ENCODE peak calls at places on chromosomes 2 and 18, in ten cellular contexts. V, U, G, X, H, T, K, R, Z and M are unnamed samples.

GRCh38 chr2:170651603-170652002 is 63.5 kb upstream of the SP5 start:
- DNase-seq in R (no peak), H (no peak), K (no peak), Z (no peak), U (no peak), X (no peak), V (no peak), G (no peak), T (no peak), M (no peak)

GRCh38 chr2:134253804-134254203 is at the start of gene MGAT5:
- DNase-seq in R (no peak), H (no peak), T (peak), V (no peak), G (no peak), K (no peak), Z (no peak), U (no peak), X (no peak), M (no peak)

GRCh38 chr18:30177056-30177455 is 865.5 kb downstream of the DSC3 start:
- DNase-seq in G (no peak), T (no peak), K (no peak), Z (no peak), X (no peak), H (no peak), R (no peak), U (no peak), V (peak), M (no peak)

GRCh38 chr2:209145941-209146681 is 277.7 kb upstream of the MAP2 start:
- DNase-seq in K (no peak), H (no peak), R (no peak), Z (no peak), T (no peak), V (no peak), X (peak), G (no peak), U (no peak), M (no peak)

GRCh38 chr2:221572821-221573429 is 821 bp upstream of the EPHA4 start:
- DNase-seq in G (peak), Z (no peak), R (peak), U (peak), X (peak), V (peak), H (peak), T (peak), K (peak), M (no peak)

GRCh38 chr2:164711246-164712138 is 90.2 kb upstream of the GRB14 start:
- DNase-seq in Z (no peak), H (no peak), T (no peak), G (no peak), K (no peak), X (no peak), R (no peak), U (no peak), V (peak), M (no peak)

GRCh38 chr2:199747427-199747826 is 103.6 kb downstream of the FTCDNL1 start:
- DNase-seq in U (no peak), G (no peak), R (no peak), V (no peak), H (no peak), X (no peak), T (peak), Z (peak), K (peak), M (no peak)

GRCh38 chr2:216369821-216370220 is 2.5 kb downstream of the MARCHF4 start:
- DNase-seq in R (no peak), U (no peak), G (no peak), K (no peak), H (no peak), T (no peak), V (no peak), Z (no peak), X (no peak), M (no peak)

GRCh38 chr18:45753251-45753650 is 29.3 kb downstream of the SLC14A1 start:
- DNase-seq in R (no peak), V (no peak), H (no peak), G (no peak), K (no peak), T (no peak), U (no peak), X (no peak), Z (no peak), M (no peak)

GRCh38 chr2:45153126-45153525 is 143.9 kb upstream of the SIX2 start:
- DNase-seq in V (no peak), K (no peak), X (no peak), H (no peak), Z (no peak), T (no peak), G (no peak), R (no peak), U (no peak), M (no peak)

GRCh38 chr2:26666671-26667070 is 25.5 kb upstream of the CIB4 start:
- DNase-seq in U (no peak), H (no peak), K (no peak), G (no peak), X (no peak), T (no peak), V (peak), Z (no peak), R (no peak), M (no peak)

GRCh38 chr2:133970641-133971040 is 283.2 kb upstream of the MGAT5 start:
- DNase-seq in H (no peak), T (no peak), X (no peak), R (no peak), K (no peak), V (no peak), G (no peak), Z (no peak), U (no peak), M (no peak)

GRCh38 chr2:199806179-199806578 is 44.8 kb downstream of the FTCDNL1 start:
- DNase-seq in H (no peak), R (no peak), V (no peak), G (no peak), X (no peak), T (no peak), U (no peak), K (no peak), Z (no peak), M (no peak)

GRCh38 chr18:38539871-38540270 is 974.3 kb upstream of the CELF4 start:
- DNase-seq in K (no peak), X (no peak), G (no peak), Z (no peak), H (no peak), V (no peak), T (no peak), R (no peak), U (no peak), M (no peak)

GRCh38 chr18:48031641-48032040 is 101.2 kb upstream of the SMAD2 start:
- DNase-seq in Z (no peak), R (no peak), T (no peak), X (no peak), K (no peak), V (no peak), H (no peak), G (peak), U (no peak), M (no peak)

GRCh38 chr2:174964404-174964803 is 40.8 kb downstream of the CHN1 start:
- DNase-seq in V (no peak), H (no peak), R (no peak), T (no peak), K (no peak), U (no peak), Z (no peak), G (no peak), X (no peak), M (no peak)

GRCh38 chr2:11572996-11573395 is 39.2 kb downstream of the GREB1 start:
- DNase-seq in G (no peak), Z (no peak), T (no peak), X (no peak), R (no peak), H (no peak), U (no peak), K (no peak), V (no peak), M (no peak)

GRCh38 chr2:71643674-71644357 is 190.5 kb downstream of the DYSF start:
- DNase-seq in V (no peak), K (no peak), R (no peak), Z (no peak), H (no peak), U (no peak), X (no peak), T (no peak), G (no peak), M (no peak)

GRCh38 chr18:154151-154550 is 4.2 kb upstream of the USP14 start:
- DNase-seq in U (no peak), R (peak), K (no peak), V (no peak), T (no peak), Z (no peak), G (no peak), X (no peak), H (no peak), M (no peak)

GRCh38 chr2:68901199-68901515 is 30.0 kb upstream of the BMP10 start:
- DNase-seq in H (no peak), G (no peak), K (no peak), R (peak), X (no peak), V (peak), Z (no peak), T (no peak), U (no peak), M (no peak)

GRCh38 chr2:111024496-111024895 is 96.2 kb upstream of the BCL2L11 start:
- DNase-seq in H (no peak), G (no peak), V (no peak), T (no peak), X (no peak), U (no peak), Z (no peak), R (no peak), K (no peak), M (no peak)

GRCh38 chr18:24600076-24600654 is 139.7 kb downstream of the HRH4 start:
- DNase-seq in K (no peak), R (peak), Z (no peak), X (peak), G (no peak), U (no peak), T (peak), H (peak), V (peak), M (no peak)